ENCODE peak calls at places on chromosomes 6 and 20, in four cellular contexts. One of them, this sample, is unnamed.

GRCh38 chr6:140376209-140376608 is 1001.8 kb upstream of the CITED2 start:
- DNase-seq in heart left ventricle: no peak
- DNase-seq in tibial nerve: no peak
- DNase-seq in endothelial cell of umbilical vein: no peak
- DNase-seq in this sample: no peak

GRCh38 chr20:54980321-54980960 is 505.0 kb downstream of the DOK5 start:
- DNase-seq in heart left ventricle: no peak
- DNase-seq in tibial nerve: no peak
- DNase-seq in endothelial cell of umbilical vein: no peak
- DNase-seq in this sample: no peak

GRCh38 chr20:25361287-25361683 is 29.4 kb downstream of the ABHD12 start:
- DNase-seq in heart left ventricle: no peak
- DNase-seq in tibial nerve: no peak
- DNase-seq in endothelial cell of umbilical vein: no peak
- DNase-seq in this sample: no peak

GRCh38 chr20:44809380-44810060 is 826 bp downstream of the RIMS4 start:
- DNase-seq in heart left ventricle: no peak
- DNase-seq in tibial nerve: no peak
- DNase-seq in endothelial cell of umbilical vein: no peak
- DNase-seq in this sample: no peak

GRCh38 chr6:138509371-138509770 is 10.1 kb upstream of the NHSL1 start:
- DNase-seq in heart left ventricle: no peak
- DNase-seq in tibial nerve: no peak
- DNase-seq in endothelial cell of umbilical vein: peak
- DNase-seq in this sample: peak

GRCh38 chr6:140071601-140072062 is 697.2 kb upstream of the CITED2 start:
- DNase-seq in heart left ventricle: no peak
- DNase-seq in tibial nerve: no peak
- DNase-seq in endothelial cell of umbilical vein: peak
- DNase-seq in this sample: no peak

GRCh38 chr6:38489951-38490350 is 149.8 kb downstream of the BTBD9 start:
- DNase-seq in heart left ventricle: no peak
- DNase-seq in tibial nerve: no peak
- DNase-seq in endothelial cell of umbilical vein: no peak
- DNase-seq in this sample: no peak

GRCh38 chr6:134741193-134741521 is 208.7 kb downstream of the ALDH8A1 start:
- DNase-seq in heart left ventricle: no peak
- DNase-seq in tibial nerve: no peak
- DNase-seq in endothelial cell of umbilical vein: no peak
- DNase-seq in this sample: no peak

GRCh38 chr20:43404880-43405279 is 52.8 kb upstream of the SRSF6 start:
- DNase-seq in heart left ventricle: no peak
- DNase-seq in tibial nerve: no peak
- DNase-seq in endothelial cell of umbilical vein: no peak
- DNase-seq in this sample: peak

GRCh38 chr6:154440022-154440421 is 70.5 kb downstream of the CNKSR3 start:
- DNase-seq in heart left ventricle: no peak
- DNase-seq in tibial nerve: no peak
- DNase-seq in endothelial cell of umbilical vein: peak
- DNase-seq in this sample: no peak

GRCh38 chr6:95091823-95092436 is 485.4 kb upstream of the MANEA start:
- DNase-seq in heart left ventricle: no peak
- DNase-seq in tibial nerve: no peak
- DNase-seq in endothelial cell of umbilical vein: peak
- DNase-seq in this sample: peak

GRCh38 chr20:3901028-3901746 is 12.0 kb downstream of the PANK2 start:
- DNase-seq in heart left ventricle: no peak
- DNase-seq in tibial nerve: no peak
- DNase-seq in endothelial cell of umbilical vein: no peak
- DNase-seq in this sample: no peak

GRCh38 chr6:113347420-113347819 is 509.7 kb upstream of the MARCKS start:
- DNase-seq in heart left ventricle: no peak
- DNase-seq in tibial nerve: no peak
- DNase-seq in endothelial cell of umbilical vein: peak
- DNase-seq in this sample: no peak

GRCh38 chr6:14224359-14225103 is 107.0 kb downstream of the CD83 start:
- DNase-seq in heart left ventricle: no peak
- DNase-seq in tibial nerve: no peak
- DNase-seq in endothelial cell of umbilical vein: no peak
- DNase-seq in this sample: no peak

GRCh38 chr6:31462964-31463940 is 34.7 kb upstream of the MICB start:
- DNase-seq in heart left ventricle: peak
- DNase-seq in tibial nerve: peak
- DNase-seq in endothelial cell of umbilical vein: peak
- DNase-seq in this sample: peak

GRCh38 chr6:166333172-166333995 is 9.0 kb downstream of the SFT2D1 start:
- DNase-seq in heart left ventricle: no peak
- DNase-seq in tibial nerve: no peak
- DNase-seq in endothelial cell of umbilical vein: no peak
- DNase-seq in this sample: no peak

GRCh38 chr6:12921467-12921866 is 204.9 kb downstream of the PHACTR1 start:
- DNase-seq in heart left ventricle: no peak
- DNase-seq in tibial nerve: no peak
- DNase-seq in endothelial cell of umbilical vein: no peak
- DNase-seq in this sample: no peak

GRCh38 chr20:37941332-37941731 is 38.4 kb downstream of the VSTM2L start:
- DNase-seq in heart left ventricle: no peak
- DNase-seq in tibial nerve: no peak
- DNase-seq in endothelial cell of umbilical vein: peak
- DNase-seq in this sample: no peak

GRCh38 chr6:122790740-122791679 is 2.0 kb downstream of the SMPDL3A start:
- DNase-seq in heart left ventricle: no peak
- DNase-seq in tibial nerve: no peak
- DNase-seq in endothelial cell of umbilical vein: no peak
- DNase-seq in this sample: no peak

GRCh38 chr6:101544286-101544685 is 150.8 kb downstream of the GRIK2 start:
- DNase-seq in heart left ventricle: no peak
- DNase-seq in tibial nerve: no peak
- DNase-seq in endothelial cell of umbilical vein: no peak
- DNase-seq in this sample: no peak

GRCh38 chr6:43142101-43142500 is 29.0 kb upstream of the SRF start:
- DNase-seq in heart left ventricle: no peak
- DNase-seq in tibial nerve: no peak
- DNase-seq in endothelial cell of umbilical vein: no peak
- DNase-seq in this sample: no peak

GRCh38 chr6:34792605-34793500 is 970 bp downstream of the BLTP3A start:
- DNase-seq in heart left ventricle: peak
- DNase-seq in tibial nerve: no peak
- DNase-seq in endothelial cell of umbilical vein: peak
- DNase-seq in this sample: no peak

GRCh38 chr6:97394160-97394748 is 111.2 kb upstream of the MMS22L start:
- DNase-seq in heart left ventricle: no peak
- DNase-seq in tibial nerve: no peak
- DNase-seq in endothelial cell of umbilical vein: peak
- DNase-seq in this sample: peak

GRCh38 chr6:56914791-56915658 is 39.9 kb upstream of the BEND6 start:
- DNase-seq in heart left ventricle: peak
- DNase-seq in tibial nerve: no peak
- DNase-seq in endothelial cell of umbilical vein: no peak
- DNase-seq in this sample: no peak

GRCh38 chr20:62258499-62259293 is 20.4 kb downstream of the OSBPL2 start:
- DNase-seq in heart left ventricle: peak
- DNase-seq in tibial nerve: no peak
- DNase-seq in endothelial cell of umbilical vein: peak
- DNase-seq in this sample: no peak

GRCh38 chr6:36777806-36778205 is 61.4 kb downstream of the CPNE5 start:
- DNase-seq in heart left ventricle: no peak
- DNase-seq in tibial nerve: no peak
- DNase-seq in endothelial cell of umbilical vein: no peak
- DNase-seq in this sample: no peak

GRCh38 chr6:124223596-124223995 is 419.9 kb downstream of the NKAIN2 start:
- DNase-seq in heart left ventricle: no peak
- DNase-seq in tibial nerve: no peak
- DNase-seq in endothelial cell of umbilical vein: no peak
- DNase-seq in this sample: no peak

GRCh38 chr6:137160763-137161162 is 12.7 kb downstream of the IL22RA2 start:
- DNase-seq in heart left ventricle: no peak
- DNase-seq in tibial nerve: no peak
- DNase-seq in endothelial cell of umbilical vein: no peak
- DNase-seq in this sample: no peak

GRCh38 chr20:44734938-44735337 is 10.7 kb upstream of the KCNK15 start:
- DNase-seq in heart left ventricle: no peak
- DNase-seq in tibial nerve: no peak
- DNase-seq in endothelial cell of umbilical vein: no peak
- DNase-seq in this sample: no peak

GRCh38 chr6:112187736-112188135 is 66.6 kb downstream of the LAMA4 start:
- DNase-seq in heart left ventricle: no peak
- DNase-seq in tibial nerve: no peak
- DNase-seq in endothelial cell of umbilical vein: no peak
- DNase-seq in this sample: no peak

GRCh38 chr6:53112404-53112803 is 36.2 kb downstream of the GCM1 start:
- DNase-seq in heart left ventricle: no peak
- DNase-seq in tibial nerve: no peak
- DNase-seq in endothelial cell of umbilical vein: no peak
- DNase-seq in this sample: no peak

GRCh38 chr6:70108230-70108629 is 194.7 kb downstream of the COL9A1 start:
- DNase-seq in heart left ventricle: no peak
- DNase-seq in tibial nerve: no peak
- DNase-seq in endothelial cell of umbilical vein: peak
- DNase-seq in this sample: peak

GRCh38 chr20:63700199-63701050 is 4.0 kb downstream of the TNFRSF6B start:
- DNase-seq in heart left ventricle: peak
- DNase-seq in tibial nerve: no peak
- DNase-seq in endothelial cell of umbilical vein: no peak
- DNase-seq in this sample: no peak

DNA sequence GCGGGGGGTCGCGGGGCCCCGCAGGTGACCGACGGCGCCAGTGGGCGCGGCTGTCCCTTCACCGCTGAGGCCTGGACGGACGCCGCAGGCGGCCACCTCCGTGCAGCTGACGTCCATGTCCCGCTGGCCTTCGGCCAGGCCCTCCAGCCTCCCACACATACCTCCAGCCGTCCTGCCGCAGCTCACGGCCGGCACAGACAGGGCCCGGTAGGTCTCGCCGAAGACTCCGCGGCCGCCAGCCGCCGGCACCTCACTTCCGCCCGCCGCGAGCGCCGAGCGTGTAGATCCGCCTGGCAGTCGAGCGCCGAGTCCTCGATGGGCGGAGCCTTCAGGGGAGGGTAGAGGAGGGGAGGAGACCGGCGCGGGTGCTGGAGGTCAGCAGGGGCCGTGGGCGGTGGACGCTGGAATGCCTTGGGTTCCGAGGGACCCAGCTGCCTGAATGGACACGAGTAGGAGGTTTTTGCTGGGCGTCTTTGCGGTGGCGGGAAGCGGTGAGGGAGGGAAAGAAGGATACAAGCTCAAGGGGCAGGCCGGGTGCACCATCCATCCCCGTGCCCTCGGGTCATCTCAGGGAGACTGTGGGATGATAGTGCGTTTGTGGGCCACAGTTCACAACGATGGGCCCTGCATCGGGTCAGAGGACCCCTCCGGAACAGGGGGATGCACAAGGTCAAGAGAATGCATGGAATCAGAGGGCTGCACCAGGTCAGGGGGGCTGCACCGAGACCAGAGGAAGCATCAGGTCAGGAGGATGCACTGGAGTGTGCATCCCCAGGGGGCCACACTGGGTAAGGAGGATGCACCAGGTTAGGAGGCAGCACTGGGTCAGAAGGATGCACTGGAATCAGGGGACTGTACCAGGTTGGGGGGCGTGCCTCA is at the start of gene EXOC2:
- DNase-seq in heart left ventricle: peak
- DNase-seq in tibial nerve: peak
- DNase-seq in endothelial cell of umbilical vein: peak
- DNase-seq in this sample: peak
- TF ChIP-seq POLR2A in heart left ventricle: no peak
- TF ChIP-seq POLR2A in tibial nerve: peak
- TF ChIP-seq POLR2A in endothelial cell of umbilical vein: no peak
- TF ChIP-seq POLR2A in this sample: peak

DNA sequence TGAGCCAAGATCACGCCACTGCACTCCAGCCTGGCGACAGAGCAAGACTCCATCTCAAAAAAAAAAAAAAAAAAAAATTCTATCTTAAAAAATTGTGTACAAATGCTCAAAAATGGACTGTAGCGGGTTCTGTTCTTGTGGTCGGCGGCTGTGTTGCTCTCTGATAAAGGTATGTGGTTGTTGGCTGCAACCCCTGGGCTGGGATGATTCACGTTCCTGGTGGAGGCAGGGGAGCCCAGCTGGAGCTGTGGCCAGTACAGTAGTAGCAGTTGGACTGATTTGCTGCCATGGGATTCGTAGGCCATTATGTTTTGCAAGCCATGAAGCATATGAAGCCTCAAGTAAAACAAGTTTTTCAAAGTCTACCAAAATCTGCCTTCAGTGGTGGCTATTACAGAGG is 22.3 kb downstream of the MDN1 start:
- DNase-seq in heart left ventricle: peak
- DNase-seq in tibial nerve: no peak
- DNase-seq in endothelial cell of umbilical vein: no peak
- DNase-seq in this sample: no peak
- TF ChIP-seq POLR2A in heart left ventricle: no peak
- TF ChIP-seq POLR2A in tibial nerve: no peak
- TF ChIP-seq POLR2A in endothelial cell of umbilical vein: no peak
- TF ChIP-seq POLR2A in this sample: no peak

DNA sequence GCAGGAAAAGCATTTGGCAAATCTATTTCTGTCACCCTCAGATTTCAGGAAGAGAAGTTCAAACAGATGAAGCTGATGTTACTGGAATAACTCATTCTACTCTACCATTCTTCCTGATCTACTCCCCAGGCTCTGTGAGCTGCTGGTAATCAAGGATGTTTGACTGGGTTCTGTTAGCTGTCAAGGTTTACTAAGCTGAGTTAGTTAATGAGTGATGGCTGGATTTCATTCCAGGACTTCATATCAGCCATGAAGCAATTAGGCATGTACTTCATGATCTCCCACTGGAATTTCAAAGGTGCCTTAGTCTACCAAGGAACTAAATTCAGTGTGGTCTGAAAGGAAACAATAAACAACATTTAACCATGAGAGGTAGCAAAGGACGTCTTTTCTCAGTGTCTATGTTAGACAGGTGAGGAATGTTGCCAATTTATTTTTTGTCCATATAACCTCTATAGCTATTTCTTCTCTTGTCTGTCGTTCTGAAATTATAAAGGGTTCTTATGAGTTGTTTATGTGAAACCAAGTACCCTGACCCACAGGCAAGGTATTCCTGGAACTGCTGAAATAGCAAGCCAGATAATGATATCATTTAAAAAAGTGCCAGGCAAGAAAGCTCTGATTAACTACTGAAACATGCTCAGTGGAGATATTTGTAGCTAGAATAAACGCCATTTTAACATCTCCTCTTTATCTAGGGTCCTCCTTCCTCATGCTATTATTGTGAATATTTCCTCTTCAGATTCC is 112.9 kb downstream of the BACH2 start:
- DNase-seq in heart left ventricle: no peak
- DNase-seq in tibial nerve: no peak
- DNase-seq in endothelial cell of umbilical vein: no peak
- DNase-seq in this sample: no peak
- TF ChIP-seq POLR2A in heart left ventricle: no peak
- TF ChIP-seq POLR2A in tibial nerve: no peak
- TF ChIP-seq POLR2A in endothelial cell of umbilical vein: no peak
- TF ChIP-seq POLR2A in this sample: no peak

DNA sequence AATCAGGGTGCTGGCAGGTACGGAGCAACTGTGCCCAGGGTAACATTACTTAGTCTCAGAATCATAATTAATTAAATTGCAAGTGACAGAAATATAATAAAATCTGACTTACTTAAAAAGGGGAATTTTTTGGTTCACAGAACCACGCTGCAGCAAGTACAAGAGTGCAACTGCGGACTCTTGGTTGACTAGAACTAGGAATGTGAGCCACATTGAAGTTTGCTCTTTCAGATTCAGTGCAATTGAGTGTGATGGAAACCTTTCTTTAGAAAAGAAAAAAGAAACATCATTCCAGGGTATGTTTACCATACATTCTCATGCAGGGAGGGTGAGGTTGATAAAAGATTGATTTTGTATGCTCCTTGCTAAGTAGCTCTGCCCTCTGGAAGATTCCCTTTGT is 45.0 kb upstream of the GGTLC1 start:
- DNase-seq in heart left ventricle: no peak
- DNase-seq in tibial nerve: no peak
- DNase-seq in endothelial cell of umbilical vein: no peak
- DNase-seq in this sample: no peak
- TF ChIP-seq POLR2A in heart left ventricle: no peak
- TF ChIP-seq POLR2A in tibial nerve: no peak
- TF ChIP-seq POLR2A in endothelial cell of umbilical vein: no peak
- TF ChIP-seq POLR2A in this sample: no peak